ENCODE peak calls at places on chromosomes 7 and 10, in four cellular contexts. H is cardiac fibroblast, W is neural progenitor cell, P is SK-N-SH. Y is an unnamed sample.

GRCh38 chr10:16944961-16945360 is 127.7 kb upstream of the RSU1 start:
- DNase-seq in P (no peak), W (no peak), H (peak), Y (no peak)

GRCh38 chr7:29865526-29865925 is 59.2 kb downstream of the WIPF3 start:
- DNase-seq in P (no peak), H (peak), W (no peak), Y (no peak)

GRCh38 chr7:40921589-40922315 is 781.1 kb downstream of the INHBA start:
- DNase-seq in P (no peak), W (no peak), H (no peak), Y (no peak)

GRCh38 chr7:71278301-71278700 is 146.4 kb downstream of the GALNT17 start:
- DNase-seq in P (no peak), W (no peak), H (no peak), Y (no peak)

GRCh38 chr10:102421645-102422585 is 1.3 kb downstream of the FBXL15 start:
- DNase-seq in P (peak), W (peak), H (no peak), Y (no peak)

GRCh38 chr10:60564475-60564874 is 174.8 kb upstream of the ANK3 start:
- DNase-seq in H (peak), W (no peak), P (no peak), Y (no peak)

GRCh38 chr10:26446258-26446657 is 8.1 kb downstream of the APBB1IP start:
- DNase-seq in H (no peak), W (no peak), P (no peak), Y (no peak)

GRCh38 chr10:49377256-49377655 is 18.6 kb downstream of the DRGX start:
- DNase-seq in W (no peak), H (no peak), P (no peak), Y (no peak)

GRCh38 chr7:99514050-99514449 is 9.6 kb downstream of the ZKSCAN5 start:
- DNase-seq in H (peak), P (no peak), W (no peak), Y (no peak)

GRCh38 chr7:49174396-49174795 is 250.0 kb downstream of the CDC14C start:
- DNase-seq in W (no peak), P (no peak), H (no peak), Y (no peak)

GRCh38 chr10:133357293-133358151 is at the start of gene FUOM:
- DNase-seq in H (no peak), W (peak), P (peak), Y (no peak)

GRCh38 chr7:20407585-20408466 is 77.1 kb downstream of the ITGB8 start:
- DNase-seq in W (peak), P (no peak), H (peak), Y (no peak)

GRCh38 chr10:132670546-132670945 is 115.4 kb downstream of the NKX6-2 start:
- DNase-seq in W (no peak), P (no peak), H (peak), Y (peak)

GRCh38 chr7:50119815-50120637 is 27.0 kb upstream of the ZPBP start:
- DNase-seq in W (peak), H (no peak), P (peak), Y (no peak)

GRCh38 chr7:41955475-41956243 is 252.8 kb upstream of the INHBA start:
- DNase-seq in W (peak), P (no peak), H (peak), Y (peak)

GRCh38 chr7:104960741-104961479 is 53.1 kb upstream of the KMT2E start:
- DNase-seq in W (no peak), H (peak), P (no peak), Y (no peak)

GRCh38 chr7:77383333-77383740 is 32.8 kb downstream of the GSAP start:
- DNase-seq in H (peak), P (no peak), W (no peak), Y (no peak)

GRCh38 chr10:66204838-66205237 is 721.0 kb upstream of the LRRTM3 start:
- DNase-seq in P (no peak), W (no peak), H (no peak), Y (no peak)

GRCh38 chr7:30433082-30433481 is 45.5 kb downstream of the NOD1 start:
- DNase-seq in P (no peak), H (peak), W (peak), Y (peak)

GRCh38 chr10:48636901-48637300 is 32.0 kb upstream of the ARHGAP22 start:
- DNase-seq in W (no peak), P (no peak), H (no peak), Y (no peak)

GRCh38 chr7:139860090-139860773 is 31.2 kb downstream of the TBXAS1 start:
- DNase-seq in W (no peak), H (no peak), P (no peak), Y (peak)

GRCh38 chr10:124002391-124003069 is 90.9 kb downstream of the CHST15 start:
- DNase-seq in P (peak), H (no peak), W (no peak), Y (peak)

GRCh38 chr7:133513608-133514007 is 260.7 kb downstream of the EXOC4 start:
- DNase-seq in H (peak), W (no peak), P (no peak), Y (no peak)

GRCh38 chr7:19062216-19062615 is 55.2 kb downstream of the TWIST1 start:
- DNase-seq in H (no peak), W (no peak), P (no peak), Y (no peak)

GRCh38 chr7:41880107-41880506 is 177.2 kb upstream of the INHBA start:
- DNase-seq in W (no peak), P (no peak), H (peak), Y (no peak)

GRCh38 chr10:99938563-99938962 is 71.2 kb downstream of the DNMBP start:
- DNase-seq in H (no peak), P (no peak), W (no peak), Y (no peak)

GRCh38 chr7:155141562-155141961 is 71.4 kb downstream of the HTR5A start:
- DNase-seq in W (no peak), H (no peak), P (no peak), Y (no peak)

GRCh38 chr10:61472090-61472674 is 19.0 kb upstream of the TMEM26 start:
- DNase-seq in H (no peak), P (no peak), W (no peak), Y (no peak)

GRCh38 chr10:18240185-18240882 is 100.1 kb downstream of the CACNB2 start:
- DNase-seq in P (no peak), W (no peak), H (peak), Y (no peak)
- H3K4me3 ChIP-seq in P (no peak), W (no peak), H (no peak), Y (no peak)

GRCh38 chr7:150388709-150389531 is 9.8 kb downstream of the ZNF775 start:
- DNase-seq in H (no peak), W (peak), P (no peak), Y (no peak)
- H3K4me3 ChIP-seq in H (no peak), W (no peak), P (no peak), Y (no peak)

DNA sequence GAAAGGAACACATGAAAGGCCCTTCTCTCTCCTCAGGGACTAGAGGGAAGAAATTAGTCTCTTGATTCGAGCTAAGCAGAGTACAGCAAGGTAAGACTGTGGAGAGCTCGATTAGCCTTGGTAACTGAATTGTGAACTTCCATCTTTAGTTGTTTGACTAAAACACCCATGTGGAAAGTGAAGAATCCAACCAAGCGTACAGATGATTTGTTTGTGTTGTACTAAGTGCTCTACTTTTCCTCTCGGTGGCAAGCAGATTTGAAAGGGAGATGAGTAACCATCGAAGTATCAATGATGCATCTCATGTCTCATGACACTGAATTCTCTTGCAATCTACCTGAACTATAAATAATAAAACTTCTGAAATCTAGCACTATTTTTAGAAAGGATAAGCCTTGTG is 80.7 kb downstream of the FZD1 start:
- DNase-seq in W (no peak), P (no peak), H (peak), Y (no peak)
- H3K4me3 ChIP-seq in W (no peak), P (no peak), H (no peak), Y (no peak)

GRCh38 chr7:157568785-157569584 is 232.2 kb downstream of the DNAJB6 start:
- DNase-seq in H (peak), W (peak), P (peak), Y (peak)
- H3K4me3 ChIP-seq in H (peak), W (peak), P (peak), Y (peak)

GRCh38 chr10:130784326-130784725 is 527.2 kb downstream of the TCERG1L start:
- DNase-seq in W (no peak), H (no peak), P (no peak), Y (no peak)
- H3K4me3 ChIP-seq in W (no peak), H (no peak), P (no peak), Y (no peak)

DNA sequence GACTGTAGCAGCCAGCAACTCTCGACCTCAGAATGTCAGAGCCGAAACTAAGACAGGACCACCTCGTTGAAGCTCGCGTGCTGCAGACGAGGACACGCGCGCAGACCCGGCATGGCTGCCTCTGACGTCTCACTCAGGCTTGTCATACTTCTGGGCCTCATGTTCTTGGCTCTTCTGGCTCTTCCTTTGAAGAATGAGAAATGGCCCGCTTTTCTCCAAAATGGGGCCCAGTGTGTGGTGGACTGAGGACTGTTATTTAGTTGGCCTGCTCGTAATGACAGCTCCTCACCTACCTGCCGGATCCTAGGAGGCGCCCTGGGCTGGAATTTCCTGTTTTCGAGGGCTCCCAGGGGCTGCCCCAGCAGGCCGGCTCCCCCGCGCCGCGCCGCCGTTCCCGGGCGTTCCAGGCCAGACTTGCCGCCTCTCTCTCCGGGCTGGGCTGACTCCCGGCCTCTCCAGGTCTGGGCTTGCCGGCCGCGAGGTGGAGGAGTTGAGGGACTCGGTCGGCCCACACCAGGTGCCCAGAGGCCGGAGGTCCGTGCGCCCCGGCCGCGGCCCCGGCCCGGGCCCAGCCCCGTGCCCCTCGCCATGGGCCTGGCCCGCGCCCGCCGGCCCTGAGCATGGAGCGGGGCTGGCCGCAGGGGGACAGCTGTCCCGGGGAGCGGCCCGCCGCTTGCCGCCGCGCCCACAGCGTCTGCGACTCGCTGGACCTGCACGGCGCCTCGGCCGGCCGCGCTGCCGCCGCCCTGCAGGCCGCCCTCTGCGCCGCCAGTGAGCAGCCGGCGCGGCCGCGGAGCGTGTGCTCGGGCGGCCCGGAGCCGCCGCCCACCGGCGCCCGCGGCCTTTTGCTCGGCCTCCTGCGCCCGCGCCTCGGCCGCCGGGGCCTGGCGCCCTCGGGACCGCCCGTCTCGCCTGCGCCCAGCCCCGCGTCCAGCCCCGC is 28.1 kb downstream of the AGAP3 start:
- DNase-seq in P (peak), W (peak), H (no peak), Y (no peak)
- H3K4me3 ChIP-seq in P (peak), W (peak), H (no peak), Y (no peak)

GRCh38 chr7:66957595-66958290 is 36.7 kb downstream of the TMEM248 start:
- DNase-seq in P (no peak), H (no peak), W (no peak), Y (no peak)

GRCh38 chr7:66964391-66964790 is 31.0 kb downstream of the SBDS start:
- DNase-seq in H (peak), P (no peak), W (no peak), Y (no peak)

GRCh38 chr7:66958708-66959350 is 36.6 kb downstream of the SBDS start:
- DNase-seq in H (no peak), W (no peak), P (no peak), Y (no peak)

GRCh38 chr7:66960192-66960591 is 35.2 kb downstream of the SBDS start:
- DNase-seq in W (no peak), H (no peak), P (no peak), Y (no peak)

GRCh38 chr7:66961096-66961495 is 34.3 kb downstream of the SBDS start:
- DNase-seq in P (no peak), W (no peak), H (no peak), Y (no peak)
- H3K4me3 ChIP-seq in P (no peak), W (no peak), H (no peak), Y (no peak)

GRCh38 chr7:37354661-37355131 is 94.0 kb downstream of the ELMO1 start:
- DNase-seq in W (no peak), H (peak), P (no peak), Y (peak)

GRCh38 chr7:37352251-37352650 is 96.4 kb downstream of the ELMO1 start:
- DNase-seq in H (no peak), W (no peak), P (no peak), Y (no peak)

GRCh38 chr7:37353949-37354660 is 94.6 kb downstream of the ELMO1 start:
- DNase-seq in W (no peak), H (no peak), P (no peak), Y (no peak)

GRCh38 chr7:37349979-37350590 is 98.6 kb downstream of the ELMO1 start:
- DNase-seq in P (no peak), H (no peak), W (no peak), Y (no peak)

DNA sequence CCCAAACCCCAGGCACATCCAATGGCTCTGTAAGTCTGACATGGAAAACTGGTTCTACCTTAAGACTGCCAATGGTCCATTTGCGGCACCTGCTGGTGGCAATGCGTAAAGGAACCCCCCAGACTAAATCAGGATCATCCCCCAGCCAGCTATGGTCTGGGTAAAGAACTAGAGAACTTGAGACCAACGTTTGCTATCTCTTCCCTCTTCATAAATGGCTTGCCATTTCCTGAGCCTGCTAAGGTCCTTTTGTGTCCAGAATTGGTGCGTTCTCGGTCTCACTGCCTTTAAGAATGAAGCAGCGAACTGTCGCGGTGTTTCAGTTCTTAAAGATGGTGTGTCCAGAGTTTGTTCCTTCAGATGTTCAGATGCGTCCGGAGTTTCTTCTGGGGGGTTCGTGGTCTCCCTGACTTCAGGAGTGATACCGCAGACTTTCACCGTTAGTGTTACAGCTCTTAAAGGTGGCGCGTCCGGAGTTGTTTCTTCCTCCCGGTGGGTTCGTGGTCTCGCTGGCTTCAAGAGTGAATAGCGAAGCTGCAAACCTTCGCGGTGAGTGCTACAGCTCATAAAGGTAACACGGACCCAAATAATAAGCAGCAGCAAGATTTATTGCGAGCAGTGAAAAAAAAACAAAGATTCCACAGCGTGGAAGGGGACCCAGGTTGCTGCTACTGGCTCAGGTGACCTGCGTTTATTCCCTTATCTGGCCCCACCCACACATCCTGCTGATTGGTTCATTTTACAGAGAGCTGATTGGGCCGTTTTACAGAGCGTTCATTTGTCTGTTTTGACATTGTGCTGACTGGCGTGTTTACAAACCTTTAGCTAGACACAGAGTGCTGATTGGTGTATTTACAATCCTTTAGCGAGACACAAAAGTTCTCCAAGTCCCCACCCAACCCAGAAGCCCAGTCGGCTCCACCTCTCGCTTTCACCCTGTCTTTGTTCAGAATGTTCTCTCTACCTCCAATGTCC is 95.4 kb downstream of the ELMO1 start:
- DNase-seq in W (peak), H (no peak), P (peak), Y (no peak)
- H3K4me3 ChIP-seq in W (no peak), H (no peak), P (no peak), Y (no peak)

GRCh38 chr7:106775975-106776607 is 89.0 kb upstream of the PIK3CG start:
- DNase-seq in H (no peak), P (no peak), W (no peak), Y (no peak)
- H3K4me3 ChIP-seq in H (no peak), P (no peak), W (no peak), Y (no peak)